ENCODE peak calls at places on chromosomes 4 and X, in four cellular contexts. One of them, this sample, is unnamed.

GRCh38 chr4:168857546-168858314 is 152.3 kb downstream of the CBR4 start:
- DNase-seq in NCI-H524: no peak
- DNase-seq in naive thymus-derived CD4-positive, alpha-beta T cell: no peak
- DNase-seq in choroid plexus epithelial cell: peak
- DNase-seq in this sample: no peak

GRCh38 chr4:180261346-180261745 is 1981.9 kb upstream of the TENM3 start:
- DNase-seq in NCI-H524: no peak
- DNase-seq in choroid plexus epithelial cell: no peak
- DNase-seq in naive thymus-derived CD4-positive, alpha-beta T cell: no peak
- DNase-seq in this sample: no peak

GRCh38 chrX:3690140-3690539 is 23.3 kb downstream of the PRKX start:
- DNase-seq in naive thymus-derived CD4-positive, alpha-beta T cell: no peak
- DNase-seq in choroid plexus epithelial cell: peak
- DNase-seq in NCI-H524: no peak
- DNase-seq in this sample: no peak

GRCh38 chr4:26048378-26048882 is 134.4 kb downstream of the SMIM20 start:
- DNase-seq in naive thymus-derived CD4-positive, alpha-beta T cell: no peak
- DNase-seq in NCI-H524: no peak
- DNase-seq in choroid plexus epithelial cell: peak
- DNase-seq in this sample: no peak

GRCh38 chrX:48896611-48897011 is 957 bp downstream of the TIMM17B start:
- DNase-seq in NCI-H524: no peak
- DNase-seq in choroid plexus epithelial cell: peak
- DNase-seq in naive thymus-derived CD4-positive, alpha-beta T cell: no peak
- DNase-seq in this sample: no peak

GRCh38 chrX:55161581-55161980 is 58.6 kb upstream of the PAGE5 start:
- DNase-seq in naive thymus-derived CD4-positive, alpha-beta T cell: peak
- DNase-seq in NCI-H524: no peak
- DNase-seq in choroid plexus epithelial cell: no peak
- DNase-seq in this sample: no peak

GRCh38 chrX:22634081-22634480 is 361.4 kb downstream of the CBLL2 start:
- DNase-seq in naive thymus-derived CD4-positive, alpha-beta T cell: no peak
- DNase-seq in NCI-H524: no peak
- DNase-seq in choroid plexus epithelial cell: peak
- DNase-seq in this sample: no peak

GRCh38 chrX:130171446-130172126 is at the start of gene RAB33A:
- DNase-seq in NCI-H524: peak
- DNase-seq in choroid plexus epithelial cell: peak
- DNase-seq in naive thymus-derived CD4-positive, alpha-beta T cell: peak
- DNase-seq in this sample: no peak